ENCODE peak calls at places on chromosome 13, in nine cellular contexts. S is cardiac muscle cell, F is memory B cell, N is nephron progenitor cell, H is activated gamma-delta T cell treated with Interleukin-2 at 50 U/mL for 16 hours, J is GM23248, R is upper lobe of left lung, Q is A673, V is foreskin keratinocyte. L is an unnamed sample.

GRCh38 chr13:100334209-100334608 is 245.3 kb downstream of the PCCA start:
- DNase-seq in S (no peak), F (no peak), N (no peak), H (no peak), J (no peak), R (no peak), Q (no peak), V (no peak), L (no peak)

GRCh38 chr13:53137777-53138176 is 109.2 kb downstream of the OLFM4 start:
- DNase-seq in S (peak; percentile 94), F (no peak), N (no peak), H (no peak), J (peak; percentile 80), R (no peak), Q (peak; percentile 22), V (no peak), L (no peak)

GRCh38 chr13:65912516-65912915 is 1317.6 kb downstream of the PCDH9 start:
- DNase-seq in S (no peak), F (no peak), N (no peak), H (no peak), J (no peak), R (no peak), Q (no peak), V (no peak), L (no peak)

GRCh38 chr13:44921478-44921877 is 67.8 kb downstream of the NUFIP1 start:
- DNase-seq in S (no peak), F (no peak), N (no peak), H (no peak), J (peak; percentile 16), R (no peak), Q (no peak), V (no peak), L (no peak)

GRCh38 chr13:99640260-99640659 is 139.0 kb downstream of the TM9SF2 start:
- DNase-seq in S (no peak), F (no peak), N (no peak), H (no peak), J (no peak), R (no peak), Q (no peak), V (no peak), L (no peak)

GRCh38 chr13:44713793-44714469 is 137.8 kb upstream of the TSC22D1 start:
- DNase-seq in S (peak; percentile 95), F (no peak), N (no peak), H (no peak), J (peak; percentile 95), R (no peak), Q (peak; percentile 36), V (peak; percentile 96), L (peak; percentile 60)

GRCh38 chr13:36212789-36213188 is 1.6 kb downstream of the SOHLH2 start:
- DNase-seq in S (peak; percentile 6), F (no peak), N (no peak), H (no peak), J (no peak), R (no peak), Q (peak; percentile 45), V (no peak), L (no peak)

GRCh38 chr13:40974460-40975407 is 44.4 kb downstream of the ELF1 start:
- DNase-seq in S (peak; percentile 89), F (no peak), N (peak; percentile 6), H (peak; percentile 36), J (peak; percentile 51), R (peak; percentile 44), Q (peak; percentile 77), V (no peak), L (peak; percentile 22)

GRCh38 chr13:107202371-107203023 is 634.6 kb upstream of the ARGLU1 start:
- DNase-seq in S (peak; percentile 95), F (no peak), N (no peak), H (no peak), J (peak; percentile 76), R (no peak), Q (peak; percentile 79), V (peak; percentile 7), L (peak; percentile 12)

GRCh38 chr13:109547942-109548860 is 238.2 kb downstream of the IRS2 start:
- DNase-seq in S (no peak), F (no peak), N (no peak), H (no peak), J (no peak), R (no peak), Q (peak; percentile 84), V (no peak), L (no peak)

GRCh38 chr13:49602005-49602404 is 16.6 kb upstream of the RCBTB1 start:
- DNase-seq in S (no peak), F (no peak), N (no peak), H (no peak), J (no peak), R (no peak), Q (no peak), V (no peak), L (no peak)

GRCh38 chr13:91058066-91058465 is 289.4 kb upstream of the MIR17HG start:
- DNase-seq in S (peak; percentile 8), F (no peak), N (peak; percentile 12), H (no peak), J (no peak), R (no peak), Q (no peak), V (peak; percentile 2), L (no peak)

GRCh38 chr13:30224732-30225131 is 82.6 kb downstream of the KATNAL1 start:
- DNase-seq in S (peak; percentile 22), F (no peak), N (no peak), H (no peak), J (peak; percentile 49), R (no peak), Q (no peak), V (peak; percentile 33), L (peak; percentile 8)

GRCh38 chr13:75635101-75635620 is 969 bp upstream of the LMO7 start:
- DNase-seq in S (no peak), F (peak; percentile 12), N (no peak), H (no peak), J (peak; percentile 60), R (no peak), Q (no peak), V (no peak), L (no peak)

GRCh38 chr13:99425485-99426341 is 75.6 kb upstream of the TM9SF2 start:
- DNase-seq in S (no peak), F (peak; percentile 39), N (no peak), H (peak; percentile 50), J (no peak), R (no peak), Q (no peak), V (no peak), L (no peak)

GRCh38 chr13:111184685-111185401 is 69.7 kb downstream of the ARHGEF7 start:
- DNase-seq in S (peak; percentile 22), F (peak; percentile 71), N (no peak), H (peak; percentile 51), J (no peak), R (no peak), Q (peak; percentile 33), V (no peak), L (no peak)

L was measured in epithelial cell of prostate.